ENCODE peak calls at places on chromosome 4, in four cellular contexts. O is bronchial epithelial cell, A is GM23338, Z is foreskin fibroblast. D is an unnamed sample.

GRCh38 chr4:2058264-2059033 is 678 bp upstream of the NAT8L start:
- DNase-seq in O (no peak), A (peak), Z (no peak), D (no peak)

GRCh38 chr4:33998204-33998603 is 2246.1 kb downstream of the ARAP2 start:
- DNase-seq in O (peak), A (peak), Z (no peak), D (no peak)

GRCh38 chr4:73765296-73765695 is 24.9 kb downstream of the CXCL8 start:
- DNase-seq in O (peak), A (no peak), Z (no peak), D (no peak)

GRCh38 chr4:69060651-69061308 is 35.5 kb upstream of the UGT2B7 start:
- DNase-seq in O (no peak), A (peak), Z (peak), D (peak)

GRCh38 chr4:3421470-3421869 is 20.3 kb upstream of the HGFAC start:
- DNase-seq in O (no peak), A (no peak), Z (no peak), D (no peak)

GRCh38 chr4:38128478-38129451 is 168.6 kb downstream of the PTTG2 start:
- DNase-seq in O (peak), A (peak), Z (peak), D (peak)

GRCh38 chr4:139188648-139189416 is 11.8 kb upstream of the ELF2 start:
- DNase-seq in O (no peak), A (no peak), Z (peak), D (no peak)

GRCh38 chr4:174041555-174042110 is 241.8 kb downstream of the FBXO8 start:
- DNase-seq in O (no peak), A (peak), Z (no peak), D (no peak)

GRCh38 chr4:186728631-186729271 is 5.1 kb upstream of the FAT1 start:
- DNase-seq in O (peak), A (peak), Z (peak), D (peak)

GRCh38 chr4:174284181-174284886 is 623 bp downstream of the CEP44 start:
- DNase-seq in O (peak), A (peak), Z (peak), D (peak)

GRCh38 chr4:78544681-78545080 is 6.9 kb upstream of the ANXA3 start:
- DNase-seq in O (no peak), A (no peak), Z (no peak), D (peak)

GRCh38 chr4:116839826-116840225 is 245.6 kb downstream of the TRAM1L1 start:
- DNase-seq in O (no peak), A (no peak), Z (no peak), D (peak)

GRCh38 chr4:124070688-124071484 is 641.6 kb downstream of the ANKRD50 start:
- DNase-seq in O (no peak), A (no peak), Z (no peak), D (no peak)

GRCh38 chr4:152408514-152409327 is 127.2 kb downstream of the FBXW7 start:
- DNase-seq in O (peak), A (peak), Z (peak), D (peak)

GRCh38 chr4:26248647-26249046 is 72.2 kb upstream of the RBPJ start:
- DNase-seq in O (no peak), A (no peak), Z (peak), D (peak)

DNA sequence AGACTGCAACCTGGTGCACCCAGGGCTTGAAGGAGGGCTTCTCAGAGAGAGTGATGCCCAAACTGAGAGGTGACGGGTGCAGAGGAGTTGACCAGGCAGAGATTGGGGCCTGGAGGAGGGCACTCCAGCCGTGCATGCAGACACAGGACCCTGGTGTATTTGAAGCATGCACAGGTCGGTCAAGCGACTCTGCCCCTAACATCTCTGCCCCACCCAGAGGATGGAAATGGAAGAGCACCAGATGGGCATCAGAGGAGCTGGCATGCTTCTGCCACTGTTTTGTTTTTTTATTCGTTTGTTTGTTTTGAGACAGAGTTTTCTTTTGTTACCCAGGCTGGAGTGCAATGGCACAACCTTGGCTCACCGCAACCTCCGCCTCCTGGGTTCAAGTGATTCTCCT is 320.9 kb downstream of the EVC2 start:
- DNase-seq in O (no peak), A (peak), Z (no peak), D (no peak)
- TF ChIP-seq CTCF in O (no peak), A (peak), Z (no peak), D (no peak)

GRCh38 chr4:94757192-94758140 is at the start of gene BMPR1B:
- DNase-seq in O (peak), A (peak), Z (peak), D (peak)
- TF ChIP-seq CTCF in O (peak), A (no peak), Z (no peak), D (peak)

DNA sequence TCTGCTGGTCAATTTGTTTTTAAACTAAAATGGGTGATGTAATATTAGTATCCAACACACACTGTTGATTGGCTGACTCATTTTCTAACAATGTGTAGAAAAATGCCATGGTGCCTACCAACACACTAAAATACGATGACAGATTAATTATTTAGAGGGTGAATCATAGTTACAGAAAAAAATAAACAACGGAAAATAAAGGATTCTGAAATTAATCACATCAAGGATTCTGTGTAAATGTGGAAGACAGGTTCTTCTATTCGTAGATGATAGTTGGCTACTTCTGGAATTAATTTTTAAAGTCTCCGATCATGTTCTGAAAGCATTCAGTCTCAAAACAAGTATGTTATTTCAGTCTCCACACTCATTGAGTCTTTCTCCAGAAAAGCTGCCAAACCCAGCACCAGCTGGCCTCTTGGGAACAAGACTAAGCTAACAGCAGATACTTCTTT is 8.2 kb upstream of the IQCM start:
- DNase-seq in O (peak), A (no peak), Z (peak), D (peak)
- TF ChIP-seq CTCF in O (no peak), A (no peak), Z (no peak), D (no peak)

GRCh38 chr4:7055990-7056325 is 11.9 kb downstream of the GRPEL1 start:
- DNase-seq in O (no peak), A (no peak), Z (no peak), D (no peak)

GRCh38 chr4:7061815-7062214 is 6.0 kb downstream of the GRPEL1 start:
- DNase-seq in O (no peak), A (no peak), Z (no peak), D (no peak)

GRCh38 chr4:7059673-7060072 is 8.2 kb downstream of the GRPEL1 start:
- DNase-seq in O (no peak), A (no peak), Z (no peak), D (no peak)

GRCh38 chr4:7060346-7061150 is 7.3 kb downstream of the GRPEL1 start:
- DNase-seq in O (no peak), A (no peak), Z (no peak), D (no peak)

GRCh38 chr4:7058792-7059191 is 9.1 kb downstream of the GRPEL1 start:
- DNase-seq in O (no peak), A (no peak), Z (no peak), D (no peak)
- TF ChIP-seq CTCF in O (no peak), A (no peak), Z (no peak), D (no peak)

DNA sequence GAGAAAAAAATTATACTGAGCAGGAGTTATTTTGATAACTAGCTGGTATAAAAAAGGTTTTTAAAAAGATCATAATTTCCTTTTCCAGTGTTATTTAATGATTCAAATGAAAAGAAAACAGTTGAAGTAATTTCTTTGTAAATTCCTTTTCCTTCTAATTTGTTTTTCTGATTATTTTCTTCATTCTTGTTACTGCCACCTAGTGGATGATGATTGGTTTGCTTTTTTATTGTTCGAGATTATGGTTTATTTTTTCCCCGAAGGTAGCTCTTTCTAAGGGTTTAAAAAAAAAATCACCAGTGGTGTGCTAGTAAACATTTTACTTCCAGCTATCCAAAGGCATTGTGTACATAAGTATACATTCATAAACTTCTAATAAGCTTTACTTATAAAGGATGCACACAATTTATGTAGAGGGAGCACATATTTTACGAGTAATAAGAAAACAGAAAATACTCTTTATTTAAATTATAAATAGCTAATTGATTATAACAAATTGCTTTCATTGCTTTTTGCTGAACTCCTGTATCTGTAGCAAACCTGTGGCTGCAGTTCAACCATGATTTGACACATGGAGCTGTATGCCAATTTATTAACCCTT is 98.0 kb upstream of the ANK2 start:
- DNase-seq in O (peak), A (peak), Z (peak), D (peak)
- TF ChIP-seq CTCF in O (peak), A (peak), Z (peak), D (peak)

GRCh38 chr4:170990989-170991589 is 822.1 kb upstream of the GALNTL6 start:
- DNase-seq in O (peak), A (peak), Z (no peak), D (peak)
- TF ChIP-seq CTCF in O (peak), A (peak), Z (no peak), D (peak)

DNA sequence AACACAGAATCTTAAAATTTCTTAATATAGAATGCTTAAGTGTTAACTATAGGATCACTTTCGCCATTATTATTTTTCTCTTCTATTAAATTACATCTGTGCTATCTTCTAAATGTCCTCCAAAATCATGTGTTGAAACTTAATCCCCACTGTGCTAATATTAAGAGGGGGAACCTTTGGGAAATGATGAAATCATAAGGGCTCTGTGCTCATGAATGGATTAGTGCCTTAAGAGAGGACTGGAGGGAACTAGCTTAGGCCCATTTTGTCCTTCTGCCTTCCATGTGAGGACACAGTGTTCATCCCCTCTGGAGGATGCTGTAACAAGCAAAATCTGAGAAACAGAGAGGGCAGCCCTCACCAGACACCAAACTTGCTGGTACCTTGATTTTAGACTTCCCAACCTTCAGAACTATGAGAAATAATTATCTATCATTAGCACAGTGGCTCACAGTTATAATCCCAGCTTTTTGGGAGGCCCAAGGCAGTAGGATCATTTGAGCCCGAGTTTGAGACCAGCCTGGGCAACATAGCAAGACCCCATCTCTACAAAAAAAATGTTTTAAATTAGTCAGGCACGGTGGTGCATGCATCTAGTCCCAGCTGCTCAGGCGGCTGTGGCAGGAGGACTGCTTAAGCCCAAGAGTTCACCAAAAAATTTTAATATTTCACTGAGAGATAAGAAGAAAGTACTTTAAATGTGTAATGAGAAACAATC is 26.3 kb downstream of the KLHL8 start:
- DNase-seq in O (no peak), A (no peak), Z (no peak), D (no peak)
- TF ChIP-seq CTCF in O (no peak), A (no peak), Z (no peak), D (no peak)